ENCODE peak calls at places on chromosomes 11 and 22, in seven cellular contexts. X is caudate nucleus; M is brain microvascular endothelial cell; Y is stimulated activated CD4-positive, alpha-beta T cell treated with anti-CD3 and anti-CD28 coated beads, Interleukin-1b, Interleukin-23, amount 100 ng/mL, for 1 hour; L is fibroblast of lung; I is NCI-H510A treated with DMSO at 0.1 percent for 48 hours; D is activated CD4-positive, alpha-beta memory T cell treated with anti-CD3 and anti-CD28 coated beads for 36 hours. E is an unnamed sample.

GRCh38 chr11:57791321-57792059 is 29.9 kb downstream of the CTNND1 start:
- DNase-seq in X (no peak), M (no peak), Y (no peak), L (no peak), I (no peak), D (no peak), E (no peak)

GRCh38 chr11:8199676-8200075 is 30.9 kb upstream of the RIC3 start:
- DNase-seq in X (no peak), M (no peak), Y (no peak), L (no peak), I (no peak), D (no peak), E (no peak)

GRCh38 chr11:61332266-61332822 is 561 bp downstream of the DDB1 start:
- DNase-seq in X (no peak), M (peak; percentile 15), Y (no peak), L (peak; percentile 38), I (no peak), D (no peak), E (no peak)

GRCh38 chr22:48889887-48890692 is 937.6 kb downstream of the BRD1 start:
- DNase-seq in X (no peak), M (no peak), Y (no peak), L (no peak), I (no peak), D (peak; percentile 2), E (no peak)

GRCh38 chr22:50507421-50507990 is at the start of gene LMF2:
- DNase-seq in X (no peak), M (peak; percentile 69), Y (peak; percentile 92), L (no peak), I (peak; percentile 47), D (peak; percentile 96), E (peak; percentile 99)

GRCh38 chr11:69487391-69487790 is 5.9 kb downstream of the LINC01488 start:
- DNase-seq in X (no peak), M (no peak), Y (no peak), L (no peak), I (no peak), D (no peak), E (no peak)

GRCh38 chr11:115776916-115777315 is 272.7 kb upstream of the CADM1 start:
- DNase-seq in X (peak; percentile 86), M (no peak), Y (no peak), L (no peak), I (no peak), D (no peak), E (no peak)

GRCh38 chr11:10864688-10865087 is 6.8 kb upstream of the ZBED5 start:
- DNase-seq in X (no peak), M (no peak), Y (no peak), L (peak; percentile 62), I (no peak), D (no peak), E (no peak)

GRCh38 chr11:130001491-130002351 is 914 bp downstream of the PRDM10 start:
- DNase-seq in X (peak; percentile 17), M (peak; percentile 12), Y (no peak), L (peak; percentile 48), I (no peak), D (peak; percentile 51), E (no peak)

GRCh38 chr11:128328955-128329551 is 258.3 kb downstream of the ETS1 start:
- DNase-seq in X (no peak), M (no peak), Y (no peak), L (no peak), I (no peak), D (peak; percentile 76), E (no peak)

GRCh38 chr22:36304429-36304828 is 51.5 kb downstream of the APOL1 start:
- DNase-seq in X (no peak), M (no peak), Y (no peak), L (no peak), I (no peak), D (no peak), E (no peak)

GRCh38 chr11:37320921-37321320 is 722.9 kb upstream of the RAG2 start:
- DNase-seq in X (no peak), M (no peak), Y (no peak), L (peak; percentile 0), I (no peak), D (no peak), E (no peak)